ENCODE peak calls at places on chromosomes 11 and 22, in four cellular contexts. H, J, Z and Y are unnamed samples.

GRCh38 chr11:15288801-15289342 is 174.1 kb downstream of the INSC start:
- DNase-seq in Z (no peak), H (no peak), J (no peak), Y (no peak)

GRCh38 chr11:334264-335033 is 13.8 kb upstream of the IFITM3 start:
- DNase-seq in J (no peak), H (no peak), Z (no peak), Y (peak; percentile 83)

GRCh38 chr11:86220654-86221053 is 23.9 kb upstream of the EED start:
- DNase-seq in Z (no peak), J (no peak), H (no peak), Y (no peak)

GRCh38 chr11:8258771-8259170 is 4.9 kb downstream of the LMO1 start:
- DNase-seq in Z (no peak), J (no peak), H (no peak), Y (no peak)

GRCh38 chr11:128898580-128899344 is 7.6 kb downstream of the KCNJ5 start:
- DNase-seq in H (no peak), J (peak; percentile 28), Z (no peak), Y (no peak)

GRCh38 chr11:9851366-9851765 is 187.5 kb downstream of the SWAP70 start:
- DNase-seq in H (no peak), Z (no peak), J (no peak), Y (no peak)

GRCh38 chr11:104917259-104918112 is 19.2 kb upstream of the CASP12 start:
- DNase-seq in Z (no peak), J (no peak), H (no peak), Y (no peak)

GRCh38 chr22:39522567-39523300 is 2.4 kb downstream of the ATF4 start:
- DNase-seq in Z (no peak), J (peak; percentile 25), H (no peak), Y (peak; percentile 23)

GRCh38 chr11:96314326-96315050 is 28.5 kb downstream of the MAML2 start:
- DNase-seq in J (peak; percentile 57), Z (no peak), H (no peak), Y (no peak)

GRCh38 chr11:46484101-46484500 is 92.5 kb upstream of the CHRM4 start:
- DNase-seq in J (no peak), Z (no peak), H (no peak), Y (no peak)

GRCh38 chr11:34425863-34426262 is 12.9 kb upstream of the CAT start:
- DNase-seq in J (no peak), Z (no peak), H (no peak), Y (no peak)

GRCh38 chr11:77072851-77073327 is 6.1 kb downstream of the CAPN5 start:
- DNase-seq in H (no peak), Z (no peak), J (no peak), Y (no peak)

GRCh38 chr11:31237819-31238771 is 131.4 kb downstream of the DCDC1 start:
- DNase-seq in Z (no peak), J (no peak), H (peak; percentile 6), Y (peak; percentile 89)

GRCh38 chr22:25488244-25489020 is 76.0 kb upstream of the GRK3 start:
- DNase-seq in J (peak; percentile 86), H (no peak), Z (no peak), Y (no peak)

GRCh38 chr11:28673687-28674431 is 565.7 kb downstream of the METTL15 start:
- DNase-seq in J (peak; percentile 6), Z (no peak), H (no peak), Y (no peak)

GRCh38 chr11:118290923-118291322 is 13.6 kb upstream of the CD3E start:
- DNase-seq in Z (no peak), J (peak; percentile 50), H (no peak), Y (peak; percentile 49)
- TF ChIP-seq CTCF in Z (no peak), J (peak; percentile 12), H (no peak), Y (peak; percentile 52)

GRCh38 chr11:110573411-110573810 is 138.8 kb downstream of the ARHGAP20 start:
- DNase-seq in Z (no peak), J (no peak), H (no peak), Y (no peak)
- TF ChIP-seq CTCF in Z (no peak), J (no peak), H (no peak), Y (no peak)

GRCh38 chr22:47377926-47378560 is 615.6 kb downstream of the TBC1D22A start:
- DNase-seq in J (no peak), Z (no peak), H (no peak), Y (no peak)

GRCh38 chr22:47375621-47376321 is 613.3 kb downstream of the TBC1D22A start:
- DNase-seq in H (no peak), J (no peak), Z (no peak), Y (no peak)

GRCh38 chr22:47374901-47375575 is 612.6 kb downstream of the TBC1D22A start:
- DNase-seq in H (no peak), Z (no peak), J (no peak), Y (no peak)

GRCh38 chr22:47376901-47377520 is 614.6 kb downstream of the TBC1D22A start:
- DNase-seq in J (no peak), Z (no peak), H (no peak), Y (no peak)

DNA sequence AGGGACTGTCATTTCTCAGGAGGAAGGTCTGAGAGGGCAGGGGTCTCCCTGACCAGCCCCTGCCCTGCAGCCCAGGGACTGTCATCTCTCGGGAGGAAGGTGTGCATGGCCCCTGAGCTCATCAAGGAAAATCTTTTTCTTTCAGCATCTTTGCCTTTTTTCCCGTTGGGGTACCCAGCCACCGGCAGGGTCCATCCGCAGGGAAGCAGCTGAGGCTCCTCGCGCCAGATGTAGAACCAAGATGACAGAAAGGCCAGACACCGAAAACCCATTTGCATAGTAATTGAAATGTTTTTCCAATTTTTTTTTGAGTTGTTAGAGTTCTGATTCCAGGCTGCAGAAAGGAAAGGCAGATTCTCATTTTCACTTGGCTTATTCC is 613.9 kb downstream of the TBC1D22A start:
- DNase-seq in H (no peak), Z (no peak), J (no peak), Y (no peak)
- TF ChIP-seq CTCF in H (no peak), Z (no peak), J (no peak), Y (no peak)

GRCh38 chr11:62922653-62923371 is 1.6 kb upstream of the CHRM1 start:
- DNase-seq in J (no peak), H (no peak), Z (no peak), Y (peak; percentile 40)
- TF ChIP-seq CTCF in J (no peak), H (peak; percentile 29), Z (no peak), Y (peak; percentile 40)

DNA sequence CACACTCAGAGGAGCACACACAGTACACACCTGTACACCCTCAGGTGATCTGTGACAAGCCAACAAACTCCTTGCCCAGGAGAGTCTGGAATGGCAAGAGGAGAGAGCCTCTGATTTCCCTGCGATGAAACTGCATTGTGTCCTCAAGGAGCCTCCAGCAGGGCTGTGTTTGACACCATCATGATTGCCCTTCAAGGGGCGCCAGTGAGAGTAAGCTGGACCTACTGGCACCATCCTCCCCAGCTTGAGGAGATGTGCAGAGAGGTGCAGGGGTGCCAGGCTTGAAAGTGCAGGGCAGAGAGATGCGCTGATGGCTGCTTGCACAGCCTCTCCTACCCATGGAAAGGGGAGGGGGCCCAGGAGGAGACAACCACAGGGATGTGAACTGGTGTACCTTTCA is 188.8 kb upstream of the CADM1 start:
- DNase-seq in J (no peak), Z (no peak), H (no peak), Y (no peak)
- TF ChIP-seq CTCF in J (no peak), Z (no peak), H (no peak), Y (no peak)

DNA sequence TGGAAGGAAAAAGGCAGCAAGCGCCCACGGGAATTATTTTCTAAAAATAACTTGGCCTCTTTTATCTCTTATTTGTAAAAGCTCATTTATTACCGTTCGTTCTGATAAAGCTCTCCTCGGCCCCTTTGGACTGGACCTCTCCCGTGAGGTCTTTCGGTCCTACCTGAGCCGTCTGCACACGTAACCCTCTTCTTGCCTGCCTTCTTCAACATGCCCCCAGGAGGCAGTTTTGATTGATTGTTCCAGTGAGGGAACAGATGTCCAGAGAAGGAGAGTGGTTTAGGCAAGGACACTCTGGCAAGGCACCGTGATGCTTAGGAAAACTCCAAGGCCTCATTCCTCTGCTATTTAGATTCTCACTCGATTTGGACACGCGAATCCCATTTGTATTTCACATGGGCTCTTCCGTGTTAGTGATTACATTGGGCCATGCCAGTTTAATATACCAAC is 53.1 kb upstream of the CRTAM start:
- DNase-seq in Z (no peak), J (no peak), H (no peak), Y (no peak)
- TF ChIP-seq CTCF in Z (no peak), J (no peak), H (no peak), Y (no peak)

DNA sequence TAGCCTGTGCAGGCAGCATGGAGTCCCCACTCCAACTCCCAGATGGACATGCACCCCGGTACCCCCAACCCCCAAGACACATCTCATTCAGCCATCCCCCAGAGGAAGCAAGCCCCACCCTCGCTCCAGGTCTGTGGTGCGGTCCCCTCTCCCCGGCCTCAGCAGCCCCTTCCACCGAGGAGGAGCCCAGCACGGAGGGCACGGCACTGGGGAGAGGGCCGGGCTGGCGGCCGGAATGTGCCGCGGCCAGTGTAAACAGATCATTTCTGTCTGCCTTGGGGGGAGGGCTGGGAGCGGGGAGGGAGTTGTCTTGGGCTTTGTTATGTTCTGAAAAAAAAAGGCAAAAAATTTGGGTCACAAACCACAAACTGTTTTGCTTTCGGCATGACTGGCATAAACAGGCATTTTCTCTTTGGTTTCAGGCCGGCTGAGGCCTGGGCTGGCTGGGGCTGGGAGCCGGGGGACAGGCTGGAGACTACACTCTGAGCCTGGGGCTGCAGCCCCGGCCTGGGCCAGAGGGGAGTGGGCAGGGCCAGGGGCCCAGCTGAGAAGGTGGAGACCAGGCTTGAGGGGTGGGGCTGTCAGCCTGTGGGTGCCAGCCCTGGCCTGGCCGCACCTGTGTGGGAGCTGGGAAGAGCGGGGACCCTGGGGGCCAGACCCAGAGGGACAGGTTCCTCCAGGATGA is 16.8 kb downstream of the IGF2 start:
- DNase-seq in H (no peak), J (no peak), Z (peak; percentile 17), Y (no peak)
- TF ChIP-seq CTCF in H (no peak), J (no peak), Z (no peak), Y (no peak)